ENCODE peak calls at places on chromosomes 11 and 22, in nine cellular contexts. T is spleen, V is HCT116, R is stomach, Y is GM12892, K is breast epithelium, P is endothelial cell of umbilical vein, O is GM12891, W is SK-N-SH. J is an unnamed sample.

GRCh38 chr11:130122141-130122575 is 37.4 kb upstream of the ST14 start:
- DNase-seq in R (no peak), O (no peak), T (no peak), K (no peak), V (peak), Y (no peak), W (no peak), P (peak), J (no peak)

GRCh38 chr11:86177319-86177718 is 67.2 kb upstream of the EED start:
- DNase-seq in Y (no peak), R (no peak), O (no peak), W (no peak), T (no peak), K (no peak), P (no peak), V (no peak), J (no peak)

GRCh38 chr11:12377106-12377823 is at the start of gene PARVA:
- DNase-seq in T (no peak), K (peak), O (no peak), V (peak), Y (no peak), P (peak), R (peak), W (no peak), J (peak)

GRCh38 chr11:110763249-110764011 is 51.2 kb upstream of the ARHGAP20 start:
- DNase-seq in K (no peak), W (no peak), T (no peak), Y (no peak), P (peak), R (peak), V (no peak), O (no peak), J (peak)

GRCh38 chr11:14059491-14059890 is 97.0 kb downstream of the SPON1 start:
- DNase-seq in K (no peak), W (no peak), P (no peak), O (no peak), T (no peak), Y (no peak), V (no peak), R (no peak), J (no peak)

GRCh38 chr11:57778318-57779037 is 16.9 kb downstream of the CTNND1 start:
- DNase-seq in R (peak), V (peak), Y (no peak), K (peak), O (no peak), W (peak), P (peak), T (peak), J (no peak)

GRCh38 chr11:84345597-84345996 is 1059.4 kb upstream of the CCDC90B start:
- DNase-seq in O (no peak), P (no peak), Y (no peak), V (no peak), T (no peak), K (no peak), R (no peak), W (no peak), J (no peak)

GRCh38 chr22:48745842-48746788 is 1081.6 kb downstream of the BRD1 start:
- DNase-seq in T (peak), K (peak), P (no peak), R (peak), V (no peak), Y (no peak), O (no peak), W (no peak), J (peak)

GRCh38 chr11:74025467-74026166 is 16.7 kb upstream of the UCP3 start:
- DNase-seq in R (no peak), W (no peak), V (no peak), O (no peak), K (no peak), Y (no peak), P (peak), T (no peak), J (no peak)

GRCh38 chr11:102007567-102008437 is 39.4 kb upstream of the CFAP300 start:
- DNase-seq in T (no peak), Y (no peak), P (peak), V (peak), O (no peak), K (no peak), W (peak), R (peak), J (no peak)

GRCh38 chr22:48761546-48761945 is 1066.1 kb downstream of the BRD1 start:
- DNase-seq in R (peak), O (no peak), W (no peak), P (no peak), V (no peak), Y (no peak), T (no peak), K (peak), J (no peak)

GRCh38 chr11:134289789-134290188 is 13.6 kb downstream of the GLB1L3 start:
- DNase-seq in W (no peak), T (no peak), R (no peak), V (no peak), Y (no peak), P (no peak), K (no peak), O (no peak), J (no peak)

GRCh38 chr11:71144010-71144409 is 108.4 kb downstream of the SHANK2 start:
- DNase-seq in Y (no peak), R (no peak), K (no peak), T (peak), V (no peak), P (no peak), O (no peak), W (no peak), J (no peak)

GRCh38 chr11:94786264-94787126 is 18.3 kb downstream of the AMOTL1 start:
- DNase-seq in W (peak), K (no peak), P (peak), V (no peak), R (no peak), T (no peak), Y (no peak), O (peak), J (no peak)

GRCh38 chr22:30802202-30803166 is 107.8 kb downstream of the OSBP2 start:
- DNase-seq in K (peak), V (peak), W (peak), R (peak), O (peak), P (peak), Y (peak), T (peak), J (peak)

GRCh38 chr11:131656179-131656838 is 285.9 kb downstream of the NTM start:
- DNase-seq in K (no peak), O (no peak), W (no peak), P (no peak), T (no peak), R (no peak), V (no peak), Y (no peak), J (no peak)

GRCh38 chr11:103170865-103171264 is 61.6 kb downstream of the DYNC2H1 start:
- DNase-seq in W (no peak), V (no peak), O (no peak), P (no peak), R (no peak), K (no peak), T (no peak), Y (no peak), J (no peak)

GRCh38 chr11:67276821-67277230 is 10.6 kb downstream of the GRK2 start:
- DNase-seq in R (peak), P (peak), W (no peak), T (peak), O (no peak), K (no peak), V (no peak), Y (no peak), J (peak)

GRCh38 chr22:29767289-29768051 is at the start of gene UQCR10:
- DNase-seq in Y (peak), V (peak), T (peak), R (peak), W (peak), P (no peak), K (peak), O (peak), J (peak)

GRCh38 chr11:43944761-43945311 is 2.4 kb downstream of the C11orf96 start:
- DNase-seq in R (peak), T (peak), Y (peak), V (no peak), W (peak), O (peak), K (peak), P (peak), J (peak)

GRCh38 chr11:43941257-43941879 is 1.1 kb upstream of the C11orf96 start:
- DNase-seq in V (no peak), K (no peak), O (no peak), T (no peak), R (no peak), W (peak), Y (no peak), P (no peak), J (no peak)

GRCh38 chr11:43942651-43943356 is 367 bp downstream of the C11orf96 start:
- DNase-seq in V (no peak), W (peak), R (no peak), Y (no peak), P (peak), T (no peak), O (no peak), K (no peak), J (no peak)

GRCh38 chr11:43943357-43943930 is 1.0 kb downstream of the C11orf96 start:
- DNase-seq in R (no peak), K (no peak), V (no peak), P (peak), O (no peak), T (peak), W (no peak), Y (no peak), J (no peak)

GRCh38 chr11:43943931-43944751 is 1.7 kb downstream of the C11orf96 start:
- DNase-seq in O (no peak), K (no peak), Y (no peak), R (no peak), W (no peak), V (no peak), P (peak), T (peak), J (peak)
- TF ChIP-seq POLR2AphosphoS5 in O (no peak), K (peak), Y (no peak), R (peak), W (no peak), V (no peak), P (no peak), T (peak), J (peak)

GRCh38 chr11:112238041-112238440 is 11.8 kb downstream of the PTS start:
- DNase-seq in T (no peak), W (no peak), R (no peak), Y (no peak), O (no peak), V (no peak), P (no peak), K (no peak), J (no peak)

GRCh38 chr11:112247198-112247597 is 13.5 kb downstream of the PLET1 start:
- DNase-seq in R (no peak), V (no peak), W (no peak), T (no peak), K (no peak), Y (no peak), O (no peak), P (no peak), J (no peak)

GRCh38 chr11:112235750-112236390 is 9.6 kb downstream of the PTS start:
- DNase-seq in P (no peak), R (no peak), T (no peak), O (no peak), Y (no peak), K (no peak), V (no peak), W (no peak), J (no peak)

GRCh38 chr11:112237451-112237850 is 11.2 kb downstream of the PTS start:
- DNase-seq in O (no peak), R (no peak), W (no peak), K (no peak), P (no peak), T (no peak), V (no peak), Y (no peak), J (no peak)

GRCh38 chr11:112241486-112241885 is 15.3 kb downstream of the PTS start:
- DNase-seq in Y (no peak), R (no peak), O (no peak), T (no peak), K (no peak), P (no peak), V (no peak), W (no peak), J (no peak)
- TF ChIP-seq POLR2AphosphoS5 in Y (no peak), R (peak), O (no peak), T (no peak), K (no peak), P (no peak), V (no peak), W (no peak), J (no peak)

GRCh38 chr22:44143117-44143495 is 37.6 kb upstream of the PARVG start:
- DNase-seq in O (no peak), V (no peak), W (no peak), R (no peak), T (no peak), P (no peak), K (no peak), Y (no peak), J (no peak)

GRCh38 chr22:44136112-44136511 is 44.6 kb upstream of the PARVG start:
- DNase-seq in R (no peak), Y (no peak), O (no peak), V (no peak), T (peak), K (no peak), P (no peak), W (no peak), J (no peak)

GRCh38 chr22:44137415-44137814 is 43.3 kb upstream of the PARVG start:
- DNase-seq in R (no peak), Y (no peak), K (no peak), T (peak), V (no peak), W (no peak), P (no peak), O (no peak), J (no peak)

GRCh38 chr22:44142421-44143116 is 38.2 kb upstream of the PARVG start:
- DNase-seq in R (no peak), O (no peak), P (no peak), W (no peak), K (no peak), V (no peak), Y (no peak), T (no peak), J (no peak)

DNA sequence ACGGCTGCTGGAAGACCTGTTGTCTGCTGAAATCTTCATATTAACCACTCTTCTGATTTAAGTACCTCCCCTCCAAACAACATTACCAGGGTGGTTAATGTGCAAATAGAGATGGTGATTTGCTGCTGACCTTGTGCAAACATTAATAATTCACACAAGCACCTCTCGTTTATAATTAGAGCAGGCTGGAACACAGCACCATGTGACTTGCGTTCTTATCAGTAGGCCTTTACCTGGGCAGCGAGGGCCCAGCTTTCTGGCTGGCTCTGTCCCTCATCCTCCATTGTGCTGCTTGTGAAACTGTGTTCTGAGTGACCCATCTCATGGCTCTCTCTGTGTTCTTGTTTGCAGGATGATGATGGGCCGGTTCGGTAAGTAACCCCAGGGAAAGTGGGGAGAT is 41.0 kb upstream of the PARVG start:
- DNase-seq in O (no peak), P (no peak), V (no peak), K (no peak), W (no peak), T (no peak), R (peak), Y (no peak), J (no peak)
- TF ChIP-seq POLR2AphosphoS5 in O (no peak), P (no peak), V (no peak), K (no peak), W (no peak), T (no peak), R (no peak), Y (no peak), J (no peak)

GRCh38 chr11:15696069-15696468 is 581.3 kb downstream of the INSC start:
- DNase-seq in P (no peak), Y (no peak), K (no peak), O (no peak), T (no peak), W (no peak), R (no peak), V (no peak), J (no peak)

GRCh38 chr11:15692739-15693138 is 578.0 kb downstream of the INSC start:
- DNase-seq in V (no peak), K (no peak), Y (no peak), R (no peak), W (no peak), T (no peak), O (no peak), P (no peak), J (no peak)

GRCh38 chr11:15698855-15699254 is 584.1 kb downstream of the INSC start:
- DNase-seq in P (no peak), W (no peak), R (no peak), T (no peak), V (no peak), Y (no peak), K (no peak), O (no peak), J (no peak)

GRCh38 chr11:15697437-15698236 is 582.9 kb downstream of the INSC start:
- DNase-seq in O (no peak), R (no peak), P (no peak), W (no peak), V (no peak), K (no peak), T (no peak), Y (no peak), J (no peak)

DNA sequence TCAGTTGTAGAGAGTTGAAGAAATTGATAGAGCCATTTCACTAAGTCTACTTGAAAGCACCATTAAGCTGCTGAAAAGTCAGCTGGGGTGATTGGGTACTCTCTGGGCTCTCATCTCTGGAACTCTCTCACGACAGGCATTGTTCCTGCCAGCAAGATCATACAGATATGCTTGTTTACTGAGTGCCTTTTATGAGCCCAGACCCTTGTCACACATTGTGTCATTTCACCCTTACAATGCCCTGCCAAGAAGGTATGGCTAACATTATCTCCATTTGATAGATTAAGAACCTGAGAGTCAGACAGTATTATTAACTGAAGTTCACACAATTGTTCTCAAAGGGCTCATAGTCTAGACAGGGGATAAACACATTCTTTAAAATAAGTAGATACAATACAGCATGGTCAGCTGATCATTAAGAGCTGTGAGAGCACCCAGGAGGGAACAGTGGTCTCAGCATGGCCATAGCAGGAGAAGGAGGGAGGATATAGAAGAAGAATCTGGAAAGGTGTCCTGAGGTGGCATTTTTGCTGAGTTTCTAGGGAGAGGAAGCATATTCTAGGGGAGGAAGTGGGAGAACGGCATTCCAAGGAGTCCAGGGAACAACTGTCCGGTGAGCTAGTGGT is 580.5 kb downstream of the INSC start:
- DNase-seq in O (no peak), P (no peak), V (no peak), T (no peak), Y (no peak), K (no peak), R (no peak), W (no peak), J (no peak)
- TF ChIP-seq POLR2AphosphoS5 in O (no peak), P (no peak), V (no peak), T (no peak), Y (no peak), K (no peak), R (no peak), W (no peak), J (no peak)

GRCh38 chr22:24947881-24948280 is 1.4 kb upstream of the LHFPL7 start:
- DNase-seq in T (no peak), R (no peak), Y (no peak), O (no peak), P (no peak), K (no peak), V (no peak), W (no peak), J (no peak)

GRCh38 chr22:24948356-24949202 is 2.1 kb upstream of the LHFPL7 start:
- DNase-seq in V (no peak), W (no peak), K (no peak), O (no peak), T (no peak), P (no peak), Y (no peak), R (no peak), J (no peak)

GRCh38 chr22:24951942-24952836 is at the start of gene KIAA1671:
- DNase-seq in V (peak), P (peak), O (peak), K (peak), W (peak), T (peak), R (peak), Y (peak), J (peak)

GRCh38 chr22:24952837-24953293 is 349 bp downstream of the KIAA1671 start:
- DNase-seq in Y (no peak), R (peak), P (peak), O (peak), V (peak), T (peak), W (peak), K (peak), J (peak)

GRCh38 chr22:24950272-24950902 is 2.1 kb upstream of the KIAA1671 start:
- DNase-seq in K (no peak), V (no peak), W (peak), O (no peak), R (no peak), P (no peak), Y (no peak), T (no peak), J (no peak)
- TF ChIP-seq POLR2AphosphoS5 in K (no peak), V (no peak), W (no peak), O (no peak), R (no peak), P (no peak), Y (no peak), T (no peak), J (no peak)

DNA sequence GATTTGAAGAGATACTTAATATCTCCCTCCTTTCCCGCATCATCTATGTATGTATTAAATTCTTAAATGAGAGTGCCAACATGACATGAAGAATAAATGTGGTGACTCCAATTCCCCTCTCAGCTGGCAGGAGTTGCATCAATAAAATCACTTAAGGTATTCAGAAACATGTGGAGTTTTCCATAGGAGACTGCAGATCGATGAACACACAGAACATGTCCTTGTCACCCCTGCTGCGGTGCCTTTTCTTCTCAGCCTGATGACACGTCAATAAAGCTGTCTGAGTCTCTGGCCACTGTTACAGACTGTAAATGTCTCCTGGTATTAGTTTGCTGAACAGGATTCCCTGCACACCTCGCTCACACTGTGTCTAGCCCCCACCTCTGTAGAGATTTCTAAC is 460.6 kb downstream of the LRRC4C start:
- DNase-seq in Y (no peak), O (no peak), K (no peak), V (no peak), P (no peak), W (no peak), T (no peak), R (no peak), J (no peak)
- TF ChIP-seq POLR2AphosphoS5 in Y (no peak), O (no peak), K (no peak), V (no peak), P (no peak), W (no peak), T (no peak), R (no peak), J (no peak)

GRCh38 chr22:37499789-37500188 is 13.6 kb upstream of the MFNG start:
- DNase-seq in R (no peak), K (no peak), V (no peak), P (no peak), Y (no peak), T (no peak), W (peak), O (no peak), J (no peak)
- TF ChIP-seq POLR2AphosphoS5 in R (no peak), K (no peak), V (no peak), P (no peak), Y (no peak), T (no peak), W (no peak), O (no peak), J (no peak)

GRCh38 chr11:116649268-116649667 is 123.5 kb downstream of the BUD13 start:
- DNase-seq in W (no peak), V (no peak), O (no peak), R (no peak), Y (no peak), K (no peak), P (no peak), T (no peak), J (no peak)

GRCh38 chr11:116650052-116650451 is 122.7 kb downstream of the BUD13 start:
- DNase-seq in W (no peak), O (no peak), T (no peak), V (no peak), Y (no peak), K (no peak), R (no peak), P (no peak), J (no peak)

GRCh38 chr11:116648229-116649174 is 124.3 kb downstream of the BUD13 start:
- DNase-seq in O (no peak), T (no peak), P (no peak), K (no peak), Y (no peak), W (no peak), V (no peak), R (no peak), J (no peak)

GRCh38 chr11:116646191-116646590 is 126.6 kb downstream of the BUD13 start:
- DNase-seq in R (no peak), V (no peak), Y (no peak), K (no peak), T (no peak), O (no peak), P (no peak), W (no peak), J (no peak)

GRCh38 chr11:116647305-116648080 is 125.3 kb downstream of the BUD13 start:
- DNase-seq in T (no peak), V (no peak), O (no peak), P (no peak), R (no peak), W (no peak), K (no peak), Y (no peak), J (no peak)
- TF ChIP-seq POLR2AphosphoS5 in T (no peak), V (no peak), O (no peak), P (no peak), R (no peak), W (no peak), K (no peak), Y (no peak), J (no peak)